ENCODE peak calls at places on chromosomes 3 and 15, in seven cellular contexts. H is lower lobe of right lung, Q is MM.1S, S is right lobe of liver, A is psoas muscle, I is keratinocyte, W is transverse colon. T is an unnamed sample.

GRCh38 chr3:69784854-69785523 is 45.7 kb downstream of the MITF start:
- DNase-seq in H (peak), Q (no peak), S (no peak), A (peak), I (peak), W (peak), T (no peak)

GRCh38 chr3:55362206-55362960 is 124.7 kb downstream of the WNT5A start:
- DNase-seq in H (no peak), Q (no peak), S (no peak), A (no peak), I (no peak), W (no peak), T (no peak)

GRCh38 chr3:64848822-64849221 is 161.0 kb upstream of the ADAMTS9 start:
- DNase-seq in H (no peak), Q (no peak), S (no peak), A (no peak), I (no peak), W (peak), T (no peak)

GRCh38 chr3:197516517-197516889 is 39.3 kb downstream of the BDH1 start:
- DNase-seq in H (peak), Q (no peak), S (no peak), A (no peak), I (peak), W (no peak), T (no peak)

GRCh38 chr3:114764056-114764492 is 383.0 kb downstream of the ZBTB20 start:
- DNase-seq in H (no peak), Q (no peak), S (peak), A (no peak), I (no peak), W (peak), T (no peak)

GRCh38 chr15:62818691-62819090 is 223.9 kb upstream of the TPM1 start:
- DNase-seq in H (no peak), Q (no peak), S (no peak), A (no peak), I (no peak), W (no peak), T (no peak)

GRCh38 chr3:143190101-143190500 is 70.5 kb downstream of the CHST2 start:
- DNase-seq in H (no peak), Q (no peak), S (no peak), A (no peak), I (no peak), W (no peak), T (no peak)

GRCh38 chr15:71386448-71387236 is 271.4 kb downstream of the THSD4 start:
- DNase-seq in H (no peak), Q (peak), S (no peak), A (no peak), I (no peak), W (no peak), T (no peak)

GRCh38 chr3:40858364-40859115 is 333.8 kb downstream of the ZNF621 start:
- DNase-seq in H (no peak), Q (no peak), S (no peak), A (no peak), I (no peak), W (no peak), T (no peak)

GRCh38 chr15:77659350-77660321 is 26.9 kb upstream of the LINGO1 start:
- DNase-seq in H (peak), Q (peak), S (no peak), A (peak), I (no peak), W (peak), T (peak)

GRCh38 chr3:136602818-136603217 is 149.4 kb downstream of the STAG1 start:
- DNase-seq in H (no peak), Q (no peak), S (no peak), A (no peak), I (no peak), W (no peak), T (no peak)

GRCh38 chr3:25153561-25153960 is 274.5 kb upstream of the RARB start:
- DNase-seq in H (no peak), Q (no peak), S (no peak), A (no peak), I (no peak), W (no peak), T (no peak)

GRCh38 chr3:99410789-99411311 is 227.5 kb upstream of the COL8A1 start:
- DNase-seq in H (no peak), Q (no peak), S (no peak), A (no peak), I (no peak), W (no peak), T (no peak)

GRCh38 chr3:63351159-63352007 is 73.3 kb downstream of the SYNPR start:
- DNase-seq in H (no peak), Q (peak), S (no peak), A (no peak), I (peak), W (no peak), T (peak)

GRCh38 chr15:72231847-72232461 is 964 bp upstream of the PKM start:
- DNase-seq in H (no peak), Q (peak), S (no peak), A (peak), I (no peak), W (peak), T (peak)

GRCh38 chr15:57251941-57252340 is 124.4 kb upstream of the CGNL1 start:
- DNase-seq in H (no peak), Q (no peak), S (no peak), A (no peak), I (no peak), W (no peak), T (no peak)

GRCh38 chr3:194277547-194278091 is 73.5 kb downstream of the CPN2 start:
- DNase-seq in H (peak), Q (no peak), S (peak), A (peak), I (no peak), W (peak), T (no peak)

GRCh38 chr15:58396181-58396580 is 35.6 kb upstream of the LIPC start:
- DNase-seq in H (no peak), Q (no peak), S (no peak), A (no peak), I (peak), W (no peak), T (no peak)

GRCh38 chr3:188205992-188206416 is 52.0 kb downstream of the LPP start:
- DNase-seq in H (no peak), Q (no peak), S (peak), A (no peak), I (no peak), W (peak), T (no peak)

GRCh38 chr3:120459196-120459595 is 8.4 kb upstream of the FSTL1 start:
- DNase-seq in H (no peak), Q (no peak), S (no peak), A (no peak), I (no peak), W (no peak), T (no peak)

GRCh38 chr15:30788595-30788994 is 115.1 kb upstream of the FAN1 start:
- DNase-seq in H (no peak), Q (no peak), S (no peak), A (no peak), I (no peak), W (no peak), T (no peak)

GRCh38 chr15:64813075-64813474 is 12.4 kb downstream of the PIF1 start:
- DNase-seq in H (no peak), Q (no peak), S (no peak), A (no peak), I (no peak), W (no peak), T (no peak)

GRCh38 chr3:187746479-187747335 is 1.4 kb upstream of the BCL6 start:
- DNase-seq in H (no peak), Q (no peak), S (no peak), A (no peak), I (no peak), W (no peak), T (no peak)

GRCh38 chr3:122403489-122403888 is 12.4 kb downstream of the WDR5B start:
- DNase-seq in H (no peak), Q (no peak), S (no peak), A (no peak), I (no peak), W (no peak), T (no peak)

GRCh38 chr3:8320711-8321458 is 180.7 kb upstream of the LMCD1 start:
- DNase-seq in H (no peak), Q (no peak), S (no peak), A (no peak), I (no peak), W (no peak), T (no peak)

GRCh38 chr3:31077021-31077601 is 182.7 kb upstream of the GADL1 start:
- DNase-seq in H (no peak), Q (no peak), S (no peak), A (no peak), I (peak), W (no peak), T (no peak)

GRCh38 chr15:71162309-71162708 is 47.0 kb downstream of the THSD4 start:
- DNase-seq in H (no peak), Q (no peak), S (no peak), A (no peak), I (no peak), W (no peak), T (no peak)

GRCh38 chr3:73955671-73956070 is 330.9 kb upstream of the PDZRN3 start:
- DNase-seq in H (no peak), Q (no peak), S (no peak), A (no peak), I (no peak), W (no peak), T (no peak)
- TF ChIP-seq CTCF in H (no peak), Q (no peak), S (no peak), A (no peak), I (no peak), W (no peak), T (no peak)

GRCh38 chr3:45690331-45691035 is 1.3 kb downstream of the SACM1L start:
- DNase-seq in H (no peak), Q (peak), S (no peak), A (no peak), I (no peak), W (no peak), T (no peak)
- TF ChIP-seq CTCF in H (no peak), Q (peak), S (no peak), A (no peak), I (no peak), W (no peak), T (no peak)

GRCh38 chr15:96893159-96893906 is 562.8 kb downstream of the NR2F2 start:
- DNase-seq in H (no peak), Q (peak), S (no peak), A (no peak), I (no peak), W (no peak), T (no peak)
- TF ChIP-seq CTCF in H (peak), Q (peak), S (peak), A (peak), I (peak), W (no peak), T (peak)

GRCh38 chr3:12175137-12175593 is 16.5 kb upstream of the TIMP4 start:
- DNase-seq in H (no peak), Q (no peak), S (no peak), A (no peak), I (no peak), W (no peak), T (no peak)

GRCh38 chr3:12179441-12179840 is 20.7 kb upstream of the TIMP4 start:
- DNase-seq in H (no peak), Q (no peak), S (no peak), A (no peak), I (no peak), W (no peak), T (no peak)

GRCh38 chr3:12177131-12177530 is 18.4 kb upstream of the TIMP4 start:
- DNase-seq in H (no peak), Q (no peak), S (no peak), A (no peak), I (no peak), W (no peak), T (no peak)

GRCh38 chr3:12178091-12178820 is 19.5 kb upstream of the TIMP4 start:
- DNase-seq in H (peak), Q (no peak), S (no peak), A (peak), I (no peak), W (no peak), T (no peak)

DNA sequence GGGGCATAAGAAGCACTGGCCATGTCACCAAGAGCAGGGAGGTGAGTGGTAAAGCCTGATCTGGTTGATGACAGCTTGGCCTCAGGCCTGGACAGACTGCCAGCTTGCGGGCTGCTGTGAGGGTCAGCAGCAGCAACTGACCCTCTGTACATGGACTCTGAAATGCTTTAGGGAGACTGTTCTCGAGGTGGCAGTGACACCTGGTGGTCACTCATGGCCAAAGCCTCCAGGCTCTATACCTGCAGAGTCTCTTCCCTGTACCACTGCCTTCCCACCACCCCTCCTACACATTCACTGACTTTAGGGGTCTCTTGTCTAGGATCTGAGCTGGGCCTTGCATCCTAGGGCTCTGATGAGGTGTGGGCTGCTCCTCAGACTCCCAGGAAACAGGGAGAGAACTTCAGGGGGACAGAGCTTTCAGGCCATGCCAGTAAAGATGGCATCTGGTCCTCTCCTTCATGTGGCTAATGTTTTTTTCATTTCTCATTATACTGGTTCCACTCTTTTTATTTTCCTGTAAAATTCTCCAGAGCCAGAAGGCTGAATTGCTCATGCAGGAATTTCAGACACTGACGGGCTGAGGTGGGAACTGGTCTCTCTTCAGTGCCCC is 17.2 kb upstream of the TIMP4 start:
- DNase-seq in H (peak), Q (peak), S (peak), A (peak), I (no peak), W (peak), T (peak)
- TF ChIP-seq CTCF in H (peak), Q (peak), S (peak), A (peak), I (peak), W (peak), T (peak)

GRCh38 chr3:32337501-32337900 is 54.2 kb upstream of the CMTM7 start:
- DNase-seq in H (no peak), Q (no peak), S (no peak), A (no peak), I (no peak), W (no peak), T (no peak)

GRCh38 chr3:32340639-32341365 is 50.9 kb upstream of the CMTM7 start:
- DNase-seq in H (no peak), Q (no peak), S (peak), A (no peak), I (no peak), W (peak), T (no peak)

GRCh38 chr3:32336123-32336518 is 55.5 kb upstream of the CMTM7 start:
- DNase-seq in H (no peak), Q (no peak), S (no peak), A (no peak), I (no peak), W (no peak), T (no peak)

GRCh38 chr3:32335365-32336122 is 56.1 kb upstream of the CMTM7 start:
- DNase-seq in H (no peak), Q (no peak), S (no peak), A (no peak), I (no peak), W (no peak), T (no peak)

GRCh38 chr3:32340039-32340438 is 51.6 kb upstream of the CMTM7 start:
- DNase-seq in H (no peak), Q (no peak), S (no peak), A (no peak), I (no peak), W (no peak), T (peak)
- TF ChIP-seq CTCF in H (peak), Q (no peak), S (peak), A (peak), I (peak), W (peak), T (peak)

DNA sequence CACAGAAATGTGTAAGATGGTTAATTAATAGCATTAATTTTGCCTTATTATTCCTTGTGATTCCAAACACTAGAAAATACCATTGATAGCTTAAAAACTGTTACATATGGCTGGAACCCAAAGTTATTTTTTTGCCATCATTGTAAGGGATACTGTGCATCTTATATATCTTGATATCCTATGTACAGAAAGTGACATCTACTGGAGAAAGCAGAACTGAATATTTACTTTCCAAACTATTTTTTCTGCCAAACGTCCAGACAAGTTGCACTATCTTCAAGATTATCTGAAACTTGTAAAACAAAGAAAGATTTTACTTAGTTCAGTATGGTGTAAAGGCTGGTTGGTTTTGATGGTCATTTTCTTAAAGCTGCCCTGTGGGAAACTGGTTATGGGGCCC is 33.3 kb upstream of the MEIS2 start:
- DNase-seq in H (no peak), Q (no peak), S (no peak), A (no peak), I (no peak), W (no peak), T (no peak)
- TF ChIP-seq CTCF in H (peak), Q (peak), S (peak), A (no peak), I (no peak), W (no peak), T (no peak)

GRCh38 chr15:85455851-85456250 is 75.4 kb downstream of the AKAP13 start:
- DNase-seq in H (no peak), Q (no peak), S (no peak), A (no peak), I (no peak), W (no peak), T (no peak)

GRCh38 chr15:85452436-85452835 is 72.0 kb downstream of the AKAP13 start:
- DNase-seq in H (no peak), Q (no peak), S (no peak), A (no peak), I (no peak), W (no peak), T (no peak)

GRCh38 chr15:85454403-85454802 is 74.0 kb downstream of the AKAP13 start:
- DNase-seq in H (no peak), Q (no peak), S (no peak), A (no peak), I (no peak), W (no peak), T (no peak)

GRCh38 chr15:85451099-85451700 is 70.8 kb downstream of the AKAP13 start:
- DNase-seq in H (no peak), Q (no peak), S (no peak), A (no peak), I (no peak), W (no peak), T (no peak)

GRCh38 chr15:85453144-85453872 is 72.9 kb downstream of the AKAP13 start:
- DNase-seq in H (no peak), Q (no peak), S (no peak), A (no peak), I (no peak), W (no peak), T (no peak)
- TF ChIP-seq CTCF in H (no peak), Q (no peak), S (no peak), A (no peak), I (peak), W (no peak), T (no peak)

DNA sequence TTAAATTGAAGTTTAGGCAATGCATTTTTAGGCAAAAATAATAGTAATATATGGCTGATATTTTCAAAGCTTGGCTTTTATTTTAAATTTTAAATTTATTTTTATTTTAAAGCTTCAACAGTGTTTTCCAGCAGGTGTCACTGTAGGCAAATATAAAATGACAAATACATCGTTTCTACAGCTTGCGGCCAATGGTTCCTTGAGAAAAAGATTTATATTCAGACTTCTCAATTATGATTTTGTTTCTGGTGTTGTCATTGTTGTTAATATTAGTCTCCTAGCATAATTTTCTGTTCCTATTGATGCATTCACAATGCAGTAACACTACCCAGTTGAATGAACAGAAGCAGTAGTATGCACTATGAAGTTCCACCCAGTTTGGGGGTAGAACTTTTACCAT is 220.7 kb upstream of the DNAJC19 start:
- DNase-seq in H (no peak), Q (peak), S (no peak), A (no peak), I (no peak), W (no peak), T (no peak)
- TF ChIP-seq CTCF in H (no peak), Q (peak), S (peak), A (peak), I (no peak), W (no peak), T (no peak)